ENCODE peak calls at places on chromosomes 3 and 15, in four cellular contexts. One of them, this sample, is unnamed. For H3K79me2, the result is how much of the 10 kb centered on the place peaks cover.

GRCh38 chr3:98732239-98733054 is 30.7 kb upstream of the ST3GAL6 start:
- DNase-seq in GM23338: peak
- DNase-seq in OCI-LY7: no peak
- DNase-seq in neural progenitor cell: peak
- DNase-seq in this sample: no peak

GRCh38 chr3:130992344-130992743 is 34.3 kb downstream of the ASTE1 start:
- DNase-seq in GM23338: no peak
- DNase-seq in neural progenitor cell: no peak
- DNase-seq in OCI-LY7: no peak
- DNase-seq in this sample: no peak

GRCh38 chr3:167644611-167645010 is 9.1 kb downstream of the WDR49 start:
- DNase-seq in OCI-LY7: no peak
- DNase-seq in GM23338: no peak
- DNase-seq in neural progenitor cell: no peak
- DNase-seq in this sample: no peak

GRCh38 chr15:74196175-74196574 is 6.4 kb downstream of the STRA6 start:
- DNase-seq in GM23338: no peak
- DNase-seq in OCI-LY7: no peak
- DNase-seq in neural progenitor cell: no peak
- DNase-seq in this sample: no peak

GRCh38 chr15:66698318-66698961 is 3.6 kb upstream of the SMAD6 start:
- DNase-seq in neural progenitor cell: peak
- DNase-seq in OCI-LY7: peak
- DNase-seq in GM23338: peak
- DNase-seq in this sample: peak

GRCh38 chr15:88833196-88833595 is 30.0 kb downstream of the ACAN start:
- DNase-seq in OCI-LY7: no peak
- DNase-seq in GM23338: no peak
- DNase-seq in neural progenitor cell: no peak
- DNase-seq in this sample: no peak

GRCh38 chr15:88701561-88702095 is 62.8 kb downstream of the ISG20 start:
- DNase-seq in OCI-LY7: peak
- DNase-seq in neural progenitor cell: peak
- DNase-seq in GM23338: peak
- DNase-seq in this sample: peak

GRCh38 chr3:101665357-101665756 is 11.6 kb downstream of the ZBTB11 start:
- DNase-seq in GM23338: no peak
- DNase-seq in OCI-LY7: no peak
- DNase-seq in neural progenitor cell: no peak
- DNase-seq in this sample: no peak

GRCh38 chr3:76024640-76025039 is 239.3 kb upstream of the ZNF717 start:
- DNase-seq in GM23338: peak
- DNase-seq in OCI-LY7: peak
- DNase-seq in neural progenitor cell: peak
- DNase-seq in this sample: peak

GRCh38 chr3:181210275-181210674 is 220.7 kb upstream of the DNAJC19 start:
- DNase-seq in OCI-LY7: peak
- DNase-seq in GM23338: peak
- DNase-seq in neural progenitor cell: peak
- DNase-seq in this sample: peak

GRCh38 chr15:64009241-64009640 is 37.0 kb downstream of the DAPK2 start:
- DNase-seq in GM23338: no peak
- DNase-seq in neural progenitor cell: no peak
- DNase-seq in OCI-LY7: no peak
- DNase-seq in this sample: no peak

DNA sequence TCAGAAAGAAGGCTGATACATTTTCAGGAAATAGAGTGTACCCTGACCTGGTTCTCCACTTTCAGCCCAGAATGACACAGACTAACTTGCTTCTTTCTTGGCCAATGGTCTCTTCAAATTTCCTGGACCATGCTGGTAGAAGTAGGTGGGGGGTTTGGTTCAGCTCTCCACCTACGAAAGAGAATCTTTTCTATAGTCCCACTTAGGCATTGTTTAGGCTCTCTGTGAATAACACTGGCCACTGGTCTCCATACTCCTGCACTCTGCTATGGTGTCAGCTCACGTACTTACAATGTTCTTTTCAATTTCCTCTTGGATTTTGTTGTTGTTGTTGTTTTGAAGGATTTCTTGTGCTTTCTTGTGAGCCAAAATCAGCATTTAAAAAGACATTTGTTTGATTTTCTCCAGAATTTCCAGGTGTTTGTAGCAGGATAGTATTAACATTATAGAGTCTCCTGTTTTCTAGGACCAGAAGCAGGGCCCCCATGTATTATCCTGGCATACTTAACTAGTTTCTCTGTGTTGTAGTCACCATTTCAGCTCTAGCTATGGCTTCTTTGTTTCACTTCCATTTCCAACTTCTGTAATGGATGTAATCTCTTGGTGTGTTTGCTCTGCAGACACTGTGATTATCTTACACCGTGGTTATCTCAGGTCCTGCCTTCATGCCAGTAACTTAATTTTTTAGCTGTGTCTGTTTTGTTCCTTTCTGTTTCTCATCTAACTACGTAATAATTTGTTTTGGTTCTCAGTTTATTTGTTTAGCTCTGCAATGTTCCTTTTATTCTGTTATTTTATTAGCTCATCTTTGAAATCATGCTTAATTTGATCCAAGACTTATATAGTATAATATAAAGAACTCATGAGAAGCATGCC is 61.4 kb downstream of the CHRNA7 start:
- DNase-seq in neural progenitor cell: no peak
- DNase-seq in GM23338: peak
- DNase-seq in OCI-LY7: no peak
- DNase-seq in this sample: no peak
- H2AFZ ChIP-seq in neural progenitor cell: peak
- H2AFZ ChIP-seq in GM23338: no peak
- H2AFZ ChIP-seq in OCI-LY7: no peak
- H2AFZ ChIP-seq in this sample: no peak

GRCh38 chr3:124853446-124853845 is 33.7 kb downstream of the ITGB5 start:
- DNase-seq in GM23338: no peak
- DNase-seq in OCI-LY7: no peak
- DNase-seq in neural progenitor cell: no peak
- DNase-seq in this sample: no peak
- H3K79me2 ChIP-seq in GM23338: half or more
- H3K79me2 ChIP-seq in OCI-LY7: under half
- H3K79me2 ChIP-seq in neural progenitor cell: under half
- H3K79me2 ChIP-seq in this sample: under half

GRCh38 chr15:35674873-35675781 is 129.2 kb upstream of the DPH6 start:
- DNase-seq in GM23338: peak
- DNase-seq in neural progenitor cell: no peak
- DNase-seq in OCI-LY7: no peak
- DNase-seq in this sample: no peak
- H2AFZ ChIP-seq in GM23338: peak
- H2AFZ ChIP-seq in neural progenitor cell: peak
- H2AFZ ChIP-seq in OCI-LY7: no peak
- H2AFZ ChIP-seq in this sample: no peak

GRCh38 chr3:111882799-111883198 is 23.7 kb downstream of the PHLDB2 start:
- DNase-seq in neural progenitor cell: no peak
- DNase-seq in GM23338: no peak
- DNase-seq in OCI-LY7: no peak
- DNase-seq in this sample: no peak
- H3K79me2 ChIP-seq in neural progenitor cell: under half
- H3K79me2 ChIP-seq in GM23338: under half
- H3K79me2 ChIP-seq in OCI-LY7: under half
- H3K79me2 ChIP-seq in this sample: under half

DNA sequence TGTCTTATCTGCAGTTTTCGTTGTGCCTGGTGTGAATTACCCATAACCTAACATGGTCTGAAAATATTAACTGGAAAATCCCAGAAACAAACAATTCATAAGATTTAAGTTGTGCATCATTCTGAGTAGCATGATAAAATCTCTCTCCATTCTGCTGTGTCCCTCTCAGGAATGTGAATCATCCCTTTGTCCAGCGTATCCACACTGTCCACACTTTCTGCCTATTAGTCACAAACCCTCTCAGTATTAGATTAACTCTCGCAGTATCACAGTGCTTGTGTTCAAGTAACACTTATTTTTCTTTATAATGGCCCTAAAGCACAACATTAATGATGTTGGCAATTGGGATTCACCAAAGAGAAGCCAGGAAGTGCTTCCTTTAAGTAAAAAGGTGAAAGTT is 203.2 kb downstream of the CGGBP1 start:
- DNase-seq in GM23338: no peak
- DNase-seq in neural progenitor cell: no peak
- DNase-seq in OCI-LY7: no peak
- DNase-seq in this sample: no peak
- H2AFZ ChIP-seq in GM23338: no peak
- H2AFZ ChIP-seq in neural progenitor cell: no peak
- H2AFZ ChIP-seq in OCI-LY7: no peak
- H2AFZ ChIP-seq in this sample: no peak

GRCh38 chr3:112089956-112090898 is 4.0 kb downstream of the C3orf52 start:
- DNase-seq in OCI-LY7: peak
- DNase-seq in neural progenitor cell: no peak
- DNase-seq in GM23338: no peak
- DNase-seq in this sample: no peak
- H3K79me2 ChIP-seq in OCI-LY7: under half
- H3K79me2 ChIP-seq in neural progenitor cell: under half
- H3K79me2 ChIP-seq in GM23338: half or more
- H3K79me2 ChIP-seq in this sample: under half

DNA sequence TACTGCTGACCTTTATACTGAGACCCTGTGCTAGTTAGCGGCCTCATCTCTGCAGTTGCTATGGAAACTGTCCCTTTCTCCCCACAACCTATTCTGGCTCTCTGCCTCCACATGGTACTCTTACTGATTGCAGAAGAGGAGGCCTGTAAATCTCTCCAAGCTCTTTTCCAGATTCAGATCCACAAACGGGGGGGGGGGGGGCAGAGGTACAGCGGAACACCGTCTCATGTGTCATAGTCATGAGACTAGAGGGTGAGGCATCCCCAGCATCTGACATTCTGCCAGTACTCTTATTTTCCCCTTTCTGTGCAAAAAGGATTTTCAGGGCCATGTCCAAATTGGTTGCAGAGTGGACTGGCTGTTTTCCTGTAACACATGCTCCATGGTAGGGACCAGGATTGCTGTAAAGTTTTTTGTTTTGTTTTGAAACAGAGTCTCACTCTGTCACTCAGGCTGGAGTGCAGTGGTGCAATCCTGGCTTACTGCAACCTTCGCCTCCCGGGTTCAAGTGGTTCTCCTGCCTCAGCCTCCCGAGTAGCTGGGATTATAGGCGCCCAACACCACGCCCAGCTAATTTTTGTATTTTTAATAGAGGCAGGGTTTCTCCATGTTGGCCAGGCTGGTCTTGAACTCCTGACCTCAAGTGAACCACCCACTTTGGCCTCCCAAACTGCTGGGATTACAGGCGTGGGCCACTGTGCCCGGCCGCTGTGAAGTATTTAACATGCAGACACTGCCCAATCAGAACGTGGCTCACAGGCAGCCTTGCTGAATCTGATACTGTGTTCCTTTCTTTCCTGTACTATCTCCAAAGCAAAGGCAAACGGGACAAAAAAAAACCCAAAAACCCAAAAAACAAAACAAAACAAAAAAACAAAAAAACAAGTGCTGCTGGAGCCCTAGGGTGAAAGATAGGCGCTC is 8.1 kb upstream of the MAP1A start:
- DNase-seq in OCI-LY7: no peak
- DNase-seq in neural progenitor cell: peak
- DNase-seq in GM23338: peak
- DNase-seq in this sample: peak
- H2AFZ ChIP-seq in OCI-LY7: peak
- H2AFZ ChIP-seq in neural progenitor cell: no peak
- H2AFZ ChIP-seq in GM23338: peak
- H2AFZ ChIP-seq in this sample: peak

DNA sequence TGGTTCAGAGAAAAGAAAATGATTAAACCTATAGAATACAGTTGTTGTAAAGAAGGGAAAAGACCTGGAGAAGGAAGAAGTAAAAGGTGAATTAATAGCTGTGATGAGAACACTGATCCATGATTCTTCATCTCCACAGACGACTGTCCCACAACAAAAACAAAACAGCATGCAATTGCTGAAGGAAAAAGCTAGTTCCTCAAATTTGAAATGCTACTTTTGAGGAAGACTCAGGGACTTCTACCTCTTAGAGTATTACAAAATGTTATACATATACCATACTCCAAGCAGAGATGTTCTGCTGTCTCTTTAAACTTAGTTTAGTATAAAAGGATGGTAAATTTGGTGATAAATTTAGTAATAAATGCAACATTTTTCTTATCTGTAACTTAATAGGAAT is 21.5 kb downstream of the ALCAM start:
- DNase-seq in GM23338: no peak
- DNase-seq in neural progenitor cell: no peak
- DNase-seq in OCI-LY7: no peak
- DNase-seq in this sample: peak
- H3K79me2 ChIP-seq in GM23338: under half
- H3K79me2 ChIP-seq in neural progenitor cell: under half
- H3K79me2 ChIP-seq in OCI-LY7: half or more
- H3K79me2 ChIP-seq in this sample: under half

This sample was measured in Karpas-422.